ENCODE peak calls at places on chromosomes 4 and X, in eight cellular contexts. I is AG08395, Y is hippocampal formation, G is NCI-H226, K is lung microvascular endothelial cell, Z is T-helper 1 cell, R is stromal cell of bone marrow, W is A549. S is an unnamed sample.

GRCh38 chrX:95058815-95059214 is 1384.8 kb downstream of the FAM133A start:
- DNase-seq in I (peak), Y (no peak), G (no peak), K (no peak), Z (no peak), R (peak), W (peak), S (no peak)

GRCh38 chr4:25827373-25827772 is 35.4 kb downstream of the SEL1L3 start:
- DNase-seq in I (no peak), Y (no peak), G (no peak), K (no peak), Z (no peak), R (no peak), W (no peak), S (no peak)

GRCh38 chr4:94039226-94039625 is 168.4 kb upstream of the SMARCAD1 start:
- DNase-seq in I (no peak), Y (no peak), G (no peak), K (no peak), Z (no peak), R (no peak), W (no peak), S (no peak)

GRCh38 chr4:168623484-168623883 is 126.6 kb downstream of the PALLD start:
- DNase-seq in I (no peak), Y (no peak), G (no peak), K (no peak), Z (no peak), R (no peak), W (no peak), S (no peak)

GRCh38 chr4:1150875-1151274 is 21.5 kb downstream of the SPON2 start:
- DNase-seq in I (no peak), Y (no peak), G (no peak), K (no peak), Z (no peak), R (no peak), W (no peak), S (no peak)

GRCh38 chrX:79138658-79139241 is 5.7 kb upstream of the GPR174 start:
- DNase-seq in I (no peak), Y (no peak), G (no peak), K (no peak), Z (no peak), R (no peak), W (no peak), S (no peak)

GRCh38 chr4:15186149-15186548 is 183.9 kb downstream of the CPEB2 start:
- DNase-seq in I (no peak), Y (no peak), G (peak), K (no peak), Z (no peak), R (no peak), W (no peak), S (no peak)

GRCh38 chrX:11239230-11239629 is 54.0 kb upstream of the AMELX start:
- DNase-seq in I (peak), Y (no peak), G (no peak), K (peak), Z (no peak), R (peak), W (no peak), S (no peak)

GRCh38 chr4:74057588-74057987 is 19.1 kb upstream of the CXCL3 start:
- DNase-seq in I (no peak), Y (no peak), G (no peak), K (no peak), Z (no peak), R (no peak), W (no peak), S (no peak)

GRCh38 chr4:167475951-167476350 is 241.7 kb upstream of the SPOCK3 start:
- DNase-seq in I (no peak), Y (no peak), G (no peak), K (no peak), Z (no peak), R (no peak), W (no peak), S (no peak)

GRCh38 chr4:77240469-77241066 is 83.6 kb downstream of the CCNG2 start:
- DNase-seq in I (peak), Y (peak), G (no peak), K (peak), Z (no peak), R (peak), W (peak), S (peak)

GRCh38 chr4:150209140-150209829 is 131.0 kb downstream of the DCLK2 start:
- DNase-seq in I (peak), Y (no peak), G (peak), K (peak), Z (no peak), R (no peak), W (peak), S (no peak)

GRCh38 chr4:59517007-59517406 is 1683.1 kb upstream of the ADGRL3 start:
- DNase-seq in I (no peak), Y (no peak), G (no peak), K (no peak), Z (no peak), R (no peak), W (no peak), S (no peak)

S was measured in naive thymus-derived CD8-positive, alpha-beta T cell.